ENCODE peak calls at places on chromosomes 12 and 14, in ten cellular contexts. N is adrenal gland, A is AG08395, P is HS-5, X is A549, U is HTR-8/SVneo, Z is T-helper 17 cell, E is ELR, Y is AG08396, C is H4. F is an unnamed sample.
A peak's percentile ranks its signal among the peaks of the same experiment; 100 is the strongest.

GRCh38 chr14:73750161-73750901 is 36.1 kb upstream of the PNMA1 start:
- DNase-seq in U (no peak), E (no peak), C (no peak), P (no peak), Y (no peak), Z (no peak), N (no peak), X (no peak), A (no peak), F (no peak)

GRCh38 chr14:101726295-101726953 is 35.1 kb upstream of the PPP2R5C start:
- DNase-seq in Y (no peak), C (no peak), U (no peak), X (no peak), P (no peak), Z (no peak), E (no peak), N (no peak), A (no peak), F (no peak)

GRCh38 chr14:23434488-23435219 is 806 bp downstream of the MYH7 start:
- DNase-seq in C (no peak), U (no peak), E (no peak), X (no peak), N (no peak), P (no peak), A (no peak), Z (peak; percentile 0), Y (no peak), F (no peak)

GRCh38 chr12:2876431-2877046 is 435 bp downstream of the FOXM1 start:
- DNase-seq in Z (no peak), X (peak; percentile 65), P (no peak), U (no peak), C (no peak), E (peak; percentile 64), Y (peak; percentile 48), N (no peak), A (peak; percentile 26), F (peak; percentile 34)

GRCh38 chr12:113162102-113163029 is 12.8 kb downstream of the CFAP73 start:
- DNase-seq in A (peak; percentile 30), E (peak; percentile 57), X (no peak), Y (peak; percentile 75), P (no peak), N (peak; percentile 93), C (no peak), Z (no peak), U (no peak), F (peak; percentile 32)

GRCh38 chr14:101504096-101504948 is 57.0 kb upstream of the DIO3 start:
- DNase-seq in Y (no peak), A (no peak), X (no peak), E (no peak), N (no peak), U (no peak), C (no peak), P (no peak), Z (peak; percentile 2), F (no peak)

GRCh38 chr14:33362934-33363333 is 424.3 kb downstream of the NPAS3 start:
- DNase-seq in A (no peak), Z (no peak), Y (no peak), X (no peak), N (no peak), P (no peak), U (no peak), C (no peak), E (no peak), F (no peak)

GRCh38 chr14:101177301-101178055 is 274.0 kb upstream of the RTL1 start:
- DNase-seq in E (no peak), C (no peak), X (no peak), Y (no peak), P (no peak), U (no peak), A (no peak), N (no peak), Z (no peak), F (no peak)

GRCh38 chr14:46344327-46344937 is 307.1 kb downstream of the RPL10L start:
- DNase-seq in X (peak; percentile 31), U (peak; percentile 1), Y (no peak), N (no peak), C (peak; percentile 35), P (peak; percentile 13), A (no peak), Z (no peak), E (peak; percentile 60), F (peak; percentile 62)

GRCh38 chr14:59332727-59333126 is 132.5 kb downstream of the GPR135 start:
- DNase-seq in Y (peak; percentile 52), A (peak; percentile 78), C (no peak), P (peak; percentile 58), Z (no peak), X (peak; percentile 41), U (peak; percentile 38), N (no peak), E (peak; percentile 77), F (peak; percentile 82)

GRCh38 chr14:20998674-20999366 is at the start of gene SLC39A2:
- DNase-seq in X (no peak), C (peak; percentile 24), A (peak; percentile 86), P (no peak), Z (no peak), N (peak; percentile 56), E (peak; percentile 57), U (no peak), Y (peak; percentile 68), F (peak; percentile 80)

GRCh38 chr12:19245126-19245525 is 115.6 kb downstream of the PLEKHA5 start:
- DNase-seq in A (no peak), Z (no peak), P (no peak), E (no peak), Y (no peak), N (no peak), C (no peak), U (no peak), X (no peak), F (no peak)

GRCh38 chr14:68727315-68728078 is 65.4 kb downstream of the ZFP36L1 start:
- DNase-seq in E (no peak), A (no peak), U (no peak), C (no peak), Y (no peak), N (no peak), P (no peak), X (no peak), Z (no peak), F (no peak)

GRCh38 chr12:111412830-111413441 is 7.2 kb downstream of the SH2B3 start:
- DNase-seq in U (no peak), Y (no peak), N (no peak), E (no peak), A (no peak), X (no peak), Z (no peak), P (no peak), C (no peak), F (no peak)

F was measured in HT1080.